ENCODE peak calls at places on chromosomes 6 and 20, in five cellular contexts. C is DMS153, I is NCI-H2029, Q is posterior cingulate gyrus, E is substantia nigra. M is an unnamed sample.

GRCh38 chr6:110587328-110587727 is 110.9 kb upstream of the SLC22A16 start:
- DNase-seq in C (no peak), I (no peak), Q (no peak), E (no peak), M (no peak)

GRCh38 chr20:43849496-43850197 is 65.0 kb upstream of the TOX2 start:
- DNase-seq in C (no peak), I (no peak), Q (peak; percentile 52), E (no peak), M (no peak)

GRCh38 chr6:56719310-56719709 is 76.6 kb upstream of the DST start:
- DNase-seq in C (no peak), I (no peak), Q (no peak), E (no peak), M (no peak)

GRCh38 chr6:109503327-109504224 is 20.6 kb upstream of the ZBTB24 start:
- DNase-seq in C (no peak), I (no peak), Q (no peak), E (no peak), M (no peak)

GRCh38 chr6:134534708-134535149 is 216.8 kb upstream of the SGK1 start:
- DNase-seq in C (no peak), I (no peak), Q (no peak), E (no peak), M (no peak)

GRCh38 chr20:22339091-22339881 is 245.1 kb downstream of the FOXA2 start:
- DNase-seq in C (peak; percentile 69), I (peak; percentile 71), Q (no peak), E (no peak), M (peak; percentile 58)

GRCh38 chr20:12093062-12093796 is 175.5 kb downstream of the BTBD3 start:
- DNase-seq in C (no peak), I (no peak), Q (no peak), E (no peak), M (no peak)

GRCh38 chr20:3753098-3753497 is 14.5 kb downstream of the ADISSP start:
- DNase-seq in C (no peak), I (peak; percentile 41), Q (no peak), E (no peak), M (peak; percentile 20)

GRCh38 chr6:36349240-36349639 is 12.6 kb upstream of the BNIP5 start:
- DNase-seq in C (peak; percentile 78), I (peak; percentile 93), Q (no peak), E (no peak), M (no peak)

GRCh38 chr20:48217191-48217590 is 431.9 kb upstream of the SULF2 start:
- DNase-seq in C (no peak), I (no peak), Q (no peak), E (no peak), M (no peak)

GRCh38 chr20:38211200-38212097 is 46.4 kb upstream of the TGM2 start:
- DNase-seq in C (no peak), I (no peak), Q (peak; percentile 84), E (no peak), M (no peak)

GRCh38 chr6:161444464-161444863 is 170.6 kb upstream of the AGPAT4 start:
- DNase-seq in C (no peak), I (no peak), Q (peak; percentile 89), E (no peak), M (peak; percentile 66)

GRCh38 chr6:118410001-118410400 is 138.1 kb upstream of the PLN start:
- DNase-seq in C (no peak), I (no peak), Q (no peak), E (no peak), M (no peak)

GRCh38 chr20:17664025-17664638 is 17.9 kb downstream of the RRBP1 start:
- DNase-seq in C (no peak), I (no peak), Q (no peak), E (no peak), M (no peak)

GRCh38 chr20:48629069-48629959 is 198.5 kb downstream of the PREX1 start:
- DNase-seq in C (no peak), I (no peak), Q (no peak), E (no peak), M (no peak)

GRCh38 chr6:2505624-2506023 is 245.1 kb downstream of the MYLK4 start:
- DNase-seq in C (no peak), I (no peak), Q (no peak), E (no peak), M (no peak)

GRCh38 chr6:113971786-113972185 is 838 bp upstream of the HDAC2 start:
- DNase-seq in C (no peak), I (no peak), Q (no peak), E (no peak), M (no peak)

GRCh38 chr6:1575213-1576041 is 34.3 kb upstream of the FOXC1 start:
- DNase-seq in C (no peak), I (no peak), Q (peak; percentile 84), E (no peak), M (no peak)

GRCh38 chr6:103783344-103783743 is 1076.4 kb downstream of the HACE1 start:
- DNase-seq in C (peak; percentile 45), I (no peak), Q (no peak), E (no peak), M (no peak)